ENCODE peak calls at places on chromosomes 16 and 17, in ten cellular contexts. M, H, G, Q, A, S, P, J, U and Z are unnamed samples.

GRCh38 chr16:88310796-88311605 is 71.8 kb upstream of the ZNF469 start:
- DNase-seq in M (no peak), Q (peak), U (no peak), G (no peak), S (no peak), A (no peak), P (no peak), J (no peak), H (no peak), Z (no peak)

GRCh38 chr16:26688105-26688504 is 378.6 kb upstream of the C16orf82 start:
- DNase-seq in M (no peak), G (no peak), S (no peak), P (no peak), J (no peak), Q (no peak), H (no peak), U (peak), A (no peak), Z (no peak)

GRCh38 chr16:2824626-2825025 is 5.5 kb upstream of the ZG16B start:
- DNase-seq in U (no peak), J (no peak), G (no peak), H (no peak), S (no peak), M (no peak), A (no peak), P (peak), Q (no peak), Z (no peak)

GRCh38 chr16:23351360-23351759 is 49.3 kb downstream of the SCNN1B start:
- DNase-seq in J (no peak), P (no peak), G (no peak), A (no peak), H (peak), S (no peak), Q (no peak), U (no peak), M (no peak), Z (no peak)

GRCh38 chr17:45052052-45052772 is 780 bp upstream of the DCAKD start:
- DNase-seq in Q (peak), J (peak), H (peak), P (no peak), A (no peak), S (peak), G (peak), U (no peak), M (no peak), Z (peak)

GRCh38 chr16:29663020-29663828 is at the start of gene SPN:
- DNase-seq in M (no peak), U (no peak), P (no peak), J (no peak), Q (no peak), H (no peak), S (peak), A (no peak), G (no peak), Z (no peak)

GRCh38 chr16:11181889-11182279 is 74.1 kb downstream of the SOCS1 start:
- DNase-seq in U (no peak), S (peak), G (peak), J (peak), M (no peak), A (no peak), P (no peak), H (peak), Q (no peak), Z (no peak)

GRCh38 chr16:931171-931570 is 39.6 kb downstream of the LMF1 start:
- DNase-seq in M (no peak), A (no peak), Q (no peak), U (no peak), H (no peak), S (no peak), J (no peak), G (no peak), P (no peak), Z (no peak)

GRCh38 chr16:71845639-71846431 is at the start of gene ATXN1L:
- DNase-seq in H (peak), G (peak), M (peak), J (peak), S (peak), Q (peak), P (peak), U (peak), A (peak), Z (peak)

DNA sequence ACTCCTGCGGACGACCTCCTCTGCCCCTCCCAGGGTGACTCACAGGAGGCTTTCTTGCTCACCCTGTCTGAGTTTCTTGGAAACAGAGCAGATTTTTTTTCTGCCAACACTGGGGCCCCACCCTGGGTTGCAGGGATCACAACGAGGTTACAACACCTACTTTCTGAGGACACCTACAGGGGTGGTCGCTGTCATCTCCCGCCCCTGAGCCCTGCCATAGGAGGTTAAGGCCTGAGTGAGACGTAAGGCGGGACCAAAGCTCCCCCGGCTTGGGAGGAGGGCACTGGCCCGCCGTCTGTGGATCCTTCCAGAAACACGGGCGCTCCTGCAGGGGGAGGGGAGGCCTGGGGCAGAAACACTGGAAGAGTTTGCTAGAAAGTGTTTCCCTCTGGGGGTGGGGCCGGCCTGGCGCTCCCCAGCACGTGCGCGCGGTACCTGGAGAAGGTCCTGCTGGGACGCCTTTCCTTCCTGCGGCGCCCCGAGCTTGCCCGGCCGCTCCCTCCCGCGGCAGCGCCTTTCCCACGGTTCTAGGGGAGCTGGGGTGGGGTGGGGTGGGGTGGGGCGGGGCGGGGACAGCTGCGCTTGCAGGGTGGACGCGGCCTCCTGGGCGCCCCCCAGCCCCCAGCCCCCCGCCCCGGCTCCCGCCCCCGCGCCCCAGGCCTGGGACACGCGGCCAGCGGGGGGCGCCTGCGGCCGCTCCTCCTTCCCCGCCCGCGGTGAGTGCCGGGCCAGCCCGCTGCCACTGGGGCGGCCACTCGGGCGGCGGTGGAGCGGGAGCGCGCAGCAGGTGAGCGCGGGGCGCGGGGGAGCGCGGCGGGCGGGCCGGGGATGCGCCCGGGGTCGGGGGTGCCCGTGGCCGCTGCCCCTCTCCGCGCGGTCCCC is 20.7 kb upstream of the ADCY7 start:
- DNase-seq in H (peak), A (no peak), U (no peak), J (peak), G (peak), S (peak), M (peak), Q (peak), P (peak), Z (peak)
- TF ChIP-seq CTCF in H (no peak), A (no peak), U (peak), J (no peak), G (no peak), S (peak), M (peak), Q (peak), P (no peak), Z (no peak)

GRCh38 chr16:31696968-31697743 is 169.5 kb downstream of the AHSP start:
- DNase-seq in S (no peak), P (no peak), M (peak), U (no peak), G (peak), A (no peak), H (peak), Q (peak), J (peak), Z (peak)
- TF ChIP-seq CTCF in S (peak), P (peak), M (peak), U (peak), G (peak), A (peak), H (no peak), Q (peak), J (peak), Z (peak)

DNA sequence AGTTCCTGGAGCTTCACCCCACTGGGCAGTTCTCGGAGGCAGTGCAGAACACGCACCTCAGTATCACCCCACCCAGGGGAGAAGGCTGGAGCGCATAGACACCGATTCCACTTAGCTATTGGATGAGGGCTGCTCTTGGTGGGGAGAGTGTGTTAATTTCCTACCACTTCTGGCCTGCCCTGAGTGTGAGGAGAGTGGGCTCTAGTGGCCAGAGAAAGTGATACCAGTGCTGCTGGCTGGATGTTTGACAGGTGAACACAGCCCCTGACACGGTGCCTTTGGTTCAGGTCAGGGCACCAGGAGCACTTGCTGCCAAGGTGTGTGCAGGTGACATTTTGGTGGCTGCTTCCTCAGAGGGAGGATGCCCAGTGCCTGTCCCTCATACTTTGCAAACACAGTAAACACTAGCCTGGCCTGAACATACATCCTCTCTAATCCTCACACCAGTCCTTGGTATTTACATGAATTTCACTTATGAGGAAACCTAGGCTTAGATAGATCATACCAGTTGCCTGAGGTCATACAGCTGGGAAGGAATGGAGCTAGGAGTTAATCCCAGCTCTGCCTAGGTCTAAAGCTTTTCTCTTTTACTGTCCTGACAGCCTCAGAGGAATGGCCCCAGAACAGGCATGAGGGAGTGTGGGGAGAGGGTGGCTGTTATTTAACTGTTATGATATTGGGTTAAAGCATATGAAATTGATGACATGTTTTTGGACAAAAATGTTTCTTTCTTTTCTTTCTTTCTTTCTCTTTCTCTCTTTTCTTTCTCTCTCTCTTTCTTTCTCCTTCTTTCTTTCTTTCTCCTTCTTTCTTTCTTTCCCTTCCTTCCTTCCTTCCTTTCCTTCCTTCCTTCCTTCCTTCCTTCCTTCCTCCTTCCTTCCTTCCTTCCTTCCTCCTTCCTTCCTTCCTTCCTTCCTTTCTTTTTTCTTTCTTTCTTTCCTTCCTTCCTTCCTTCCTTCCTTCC is 21.0 kb upstream of the ITGAX start:
- DNase-seq in G (peak), A (no peak), H (no peak), P (no peak), U (no peak), Q (no peak), S (peak), J (no peak), M (peak), Z (peak)
- TF ChIP-seq CTCF in G (peak), A (no peak), H (no peak), P (no peak), U (no peak), Q (no peak), S (peak), J (peak), M (peak), Z (peak)

GRCh38 chr17:56973520-56973919 is 4.4 kb upstream of the SCPEP1 start:
- DNase-seq in P (no peak), G (peak), Q (no peak), J (peak), U (no peak), H (no peak), A (no peak), S (no peak), M (peak), Z (peak)
- TF ChIP-seq CTCF in P (no peak), G (no peak), Q (no peak), J (no peak), U (no peak), H (no peak), A (no peak), S (no peak), M (no peak), Z (no peak)

GRCh38 chr17:67993998-67994361 is 2.3 kb downstream of the C17orf58 start:
- DNase-seq in A (no peak), Q (no peak), P (no peak), S (no peak), H (no peak), U (no peak), G (peak), J (peak), M (no peak), Z (no peak)

GRCh38 chr17:67995568-67996191 is 589 bp downstream of the C17orf58 start:
- DNase-seq in G (peak), U (no peak), M (no peak), A (no peak), Q (no peak), H (peak), P (no peak), S (peak), J (peak), Z (peak)

GRCh38 chr17:67994827-67995567 is 1.3 kb downstream of the C17orf58 start:
- DNase-seq in U (no peak), H (no peak), A (no peak), M (peak), Q (peak), S (no peak), P (no peak), J (peak), G (peak), Z (peak)

GRCh38 chr17:67992541-67993152 is 3.6 kb downstream of the C17orf58 start:
- DNase-seq in H (no peak), G (no peak), P (no peak), S (no peak), Q (no peak), J (peak), U (no peak), M (no peak), A (no peak), Z (no peak)

GRCh38 chr17:67993153-67993997 is 2.9 kb downstream of the C17orf58 start:
- DNase-seq in M (peak), S (peak), Q (peak), J (peak), H (peak), U (peak), P (peak), A (peak), G (peak), Z (peak)
- TF ChIP-seq CTCF in M (peak), S (no peak), Q (no peak), J (no peak), H (no peak), U (peak), P (peak), A (no peak), G (peak), Z (peak)

DNA sequence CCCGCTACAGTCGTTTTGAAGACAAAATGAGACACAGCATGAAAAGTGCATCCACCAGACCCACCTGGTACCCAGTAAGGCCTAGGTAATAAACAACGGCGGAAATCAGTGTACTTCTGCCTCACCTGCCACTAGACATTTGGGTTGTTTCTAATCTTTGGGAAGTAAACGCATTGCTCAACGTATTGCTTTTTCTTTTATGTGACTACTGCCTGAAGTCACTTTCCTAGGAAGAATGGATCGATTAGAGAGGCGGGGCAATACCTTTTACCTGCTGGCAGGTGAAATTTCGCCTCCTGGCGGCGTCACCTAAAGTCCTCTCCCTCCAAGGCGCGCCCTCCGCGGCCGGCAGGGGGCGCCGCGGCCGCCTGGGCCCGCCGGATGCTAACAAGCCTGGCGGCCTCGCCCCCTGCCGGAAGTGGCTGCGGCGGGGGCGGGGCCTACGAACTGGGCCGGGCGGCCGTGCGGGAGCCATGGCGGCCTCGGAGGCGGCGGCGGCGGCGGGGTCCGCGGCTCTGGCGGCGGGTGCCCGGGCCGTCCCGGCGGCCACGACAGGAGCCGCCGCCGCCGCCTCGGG is at the start of gene ATMIN:
- DNase-seq in P (peak), G (peak), Q (peak), A (peak), H (peak), M (peak), U (peak), J (peak), S (peak), Z (peak)
- TF ChIP-seq CTCF in P (peak), G (peak), Q (peak), A (peak), H (peak), M (peak), U (peak), J (peak), S (peak), Z (peak)